ENCODE peak calls at places on chromosomes 4 and X, in six cellular contexts. Q is T-cell; M is cardiac fibroblast; H is stimulated activated CD4-positive, alpha-beta T cell treated with anti-CD3 and anti-CD28 coated beads, Interleukin-4, amount 100 ng/mL, for 24 hours; I is body of pancreas; R is brain microvascular endothelial cell. U is an unnamed sample.

GRCh38 chr4:157075811-157076577 is at the start of gene GLRB:
- DNase-seq in M (no peak), I (peak), Q (no peak), H (no peak), R (no peak), U (no peak)

GRCh38 chr4:3047464-3048286 is 26.7 kb downstream of the HTT-AS start:
- DNase-seq in R (peak), I (peak), H (peak), Q (peak), M (peak), U (no peak)

GRCh38 chrX:31580227-31580626 is 508.4 kb upstream of the FTHL17 start:
- DNase-seq in H (no peak), I (no peak), M (peak), Q (no peak), R (peak), U (no peak)

GRCh38 chr4:10605746-10606482 is 78.7 kb downstream of the CLNK start:
- DNase-seq in Q (no peak), I (no peak), R (peak), M (peak), H (no peak), U (no peak)

GRCh38 chr4:5399790-5400421 is 308.5 kb downstream of the EVC2 start:
- DNase-seq in R (peak), H (no peak), M (peak), I (no peak), Q (no peak), U (peak)

GRCh38 chrX:65647801-65648200 is 19.7 kb upstream of the MSN start:
- DNase-seq in Q (no peak), M (no peak), R (no peak), H (no peak), I (no peak), U (no peak)

GRCh38 chr4:1593038-1593417 is 91.1 kb downstream of the FAM53A start:
- DNase-seq in M (no peak), H (no peak), R (no peak), I (no peak), Q (no peak), U (no peak)

GRCh38 chrX:107374116-107374515 is 75.3 kb upstream of the FRMPD3 start:
- DNase-seq in Q (no peak), M (no peak), H (no peak), I (no peak), R (no peak), U (no peak)

GRCh38 chr4:55920571-55920970 is 28.2 kb upstream of the CEP135 start:
- DNase-seq in H (no peak), I (no peak), M (peak), R (no peak), Q (no peak), U (no peak)

U was measured in astrocyte of the cerebellum.